ENCODE peak calls at places on chromosomes 2 and 18, in nine cellular contexts. T is upper lobe of right lung, E is neural crest cell, J is OCI-LY7, C is tibial nerve, R is WTC11, S is GM23338, G is WERI-Rb-1, Z is retinal pigment epithelial cell. O is an unnamed sample.

GRCh38 chr2:28991462-28991861 is 10.4 kb downstream of the TOGARAM2 start:
- DNase-seq in G (no peak), R (no peak), T (no peak), S (no peak), Z (no peak), E (no peak), J (no peak), C (no peak), O (no peak)

GRCh38 chr2:102753563-102754159 is 8.2 kb upstream of the TMEM182 start:
- DNase-seq in Z (no peak), S (peak), C (peak), R (no peak), G (peak), E (peak), J (peak), T (no peak), O (peak)

GRCh38 chr2:75453696-75454095 is 107.0 kb downstream of the EVA1A start:
- DNase-seq in J (no peak), Z (no peak), E (no peak), R (no peak), G (no peak), T (no peak), C (no peak), S (no peak), O (no peak)

GRCh38 chr2:134648547-134648946 is 70.3 kb downstream of the TMEM163 start:
- DNase-seq in S (no peak), G (no peak), T (no peak), J (no peak), C (no peak), E (no peak), R (no peak), Z (no peak), O (no peak)

GRCh38 chr18:46623541-46623940 is 33.5 kb downstream of the LOXHD1 start:
- DNase-seq in T (no peak), G (no peak), R (no peak), S (no peak), J (no peak), E (no peak), C (no peak), Z (no peak), O (peak)

GRCh38 chr18:904135-905090 is at the start of gene ADCYAP1:
- DNase-seq in R (peak), E (no peak), T (no peak), C (no peak), Z (no peak), J (no peak), G (peak), S (peak), O (no peak)

GRCh38 chr2:198712485-198712884 is 745.3 kb downstream of the SATB2 start:
- DNase-seq in S (peak), R (no peak), G (no peak), T (no peak), E (no peak), C (no peak), J (no peak), Z (no peak), O (no peak)

GRCh38 chr18:79380816-79381806 is 14.6 kb upstream of the NFATC1 start:
- DNase-seq in T (peak), C (peak), E (peak), R (peak), J (peak), Z (no peak), G (peak), S (peak), O (peak)

GRCh38 chr2:147551331-147551730 is 293.5 kb upstream of the ACVR2A start:
- DNase-seq in T (no peak), G (no peak), R (no peak), Z (no peak), J (no peak), S (no peak), C (no peak), E (no peak), O (no peak)

GRCh38 chr2:234091883-234092282 is 41.4 kb downstream of the SPP2 start:
- DNase-seq in E (no peak), Z (no peak), S (no peak), R (no peak), C (no peak), G (no peak), J (no peak), T (no peak), O (no peak)

GRCh38 chr18:13219576-13219975 is 1.0 kb downstream of the LDLRAD4 start:
- DNase-seq in Z (no peak), E (no peak), C (no peak), G (no peak), S (no peak), J (no peak), T (no peak), R (no peak), O (no peak)

GRCh38 chr18:79545255-79545654 is 134.3 kb upstream of the CTDP1 start:
- DNase-seq in T (peak), G (no peak), C (no peak), R (no peak), J (no peak), S (no peak), E (no peak), Z (no peak), O (no peak)

GRCh38 chr2:232633413-232634318 is at the start of gene EFHD1:
- DNase-seq in C (peak), G (peak), E (peak), R (peak), J (no peak), S (peak), T (peak), Z (no peak), O (peak)

GRCh38 chr2:151947524-151948165 is 119.4 kb upstream of the ARL5A start:
- DNase-seq in C (no peak), R (peak), E (no peak), T (peak), S (no peak), G (no peak), J (no peak), Z (peak), O (no peak)

GRCh38 chr2:46988230-46988629 is 72.6 kb upstream of the MCFD2 start:
- DNase-seq in G (no peak), C (no peak), J (no peak), Z (no peak), S (no peak), T (no peak), E (no peak), R (no peak), O (no peak)

GRCh38 chr18:22169011-22169888 is at the start of gene GATA6:
- DNase-seq in T (peak), Z (peak), J (no peak), R (peak), E (peak), C (peak), G (peak), S (peak), O (peak)

GRCh38 chr2:29655391-29656086 is 265.8 kb downstream of the ALK start:
- DNase-seq in S (no peak), C (no peak), Z (no peak), E (no peak), T (no peak), G (no peak), R (no peak), J (no peak), O (no peak)

GRCh38 chr18:36672437-36673344 is 156.1 kb downstream of the TPGS2 start:
- DNase-seq in J (peak), Z (no peak), T (peak), E (no peak), R (no peak), G (no peak), C (no peak), S (no peak), O (no peak)

GRCh38 chr2:179932786-179933185 is 71.4 kb upstream of the ZNF385B start:
- DNase-seq in C (no peak), Z (no peak), G (no peak), E (no peak), J (no peak), T (peak), S (no peak), R (no peak), O (no peak)

GRCh38 chr2:77954931-77955330 is 432.8 kb upstream of the LRRTM4 start:
- DNase-seq in E (no peak), Z (no peak), J (no peak), S (no peak), C (no peak), R (no peak), T (no peak), G (no peak), O (no peak)

GRCh38 chr2:33810046-33810835 is 211.1 kb upstream of the FAM98A start:
- DNase-seq in R (no peak), T (no peak), J (no peak), G (no peak), C (no peak), S (no peak), Z (no peak), E (no peak), O (no peak)

GRCh38 chr18:61333746-61334490 is 688 bp downstream of the CDH20 start:
- DNase-seq in G (peak), E (peak), C (no peak), S (peak), T (no peak), R (peak), Z (no peak), J (no peak), O (no peak)

GRCh38 chr2:437772-438393 is 150.0 kb upstream of the ALKAL2 start:
- DNase-seq in S (peak), J (peak), C (no peak), E (no peak), R (no peak), T (no peak), Z (no peak), G (peak), O (peak)

GRCh38 chr2:28359222-28360065 is 33.2 kb upstream of the FOSL2 start:
- DNase-seq in E (no peak), T (no peak), J (peak), Z (no peak), R (no peak), S (no peak), G (no peak), C (no peak), O (peak)

GRCh38 chr18:48293954-48294893 is 115.0 kb downstream of the ZBTB7C start:
- DNase-seq in G (peak), C (no peak), E (no peak), R (no peak), S (no peak), Z (no peak), J (no peak), T (peak), O (no peak)

DNA sequence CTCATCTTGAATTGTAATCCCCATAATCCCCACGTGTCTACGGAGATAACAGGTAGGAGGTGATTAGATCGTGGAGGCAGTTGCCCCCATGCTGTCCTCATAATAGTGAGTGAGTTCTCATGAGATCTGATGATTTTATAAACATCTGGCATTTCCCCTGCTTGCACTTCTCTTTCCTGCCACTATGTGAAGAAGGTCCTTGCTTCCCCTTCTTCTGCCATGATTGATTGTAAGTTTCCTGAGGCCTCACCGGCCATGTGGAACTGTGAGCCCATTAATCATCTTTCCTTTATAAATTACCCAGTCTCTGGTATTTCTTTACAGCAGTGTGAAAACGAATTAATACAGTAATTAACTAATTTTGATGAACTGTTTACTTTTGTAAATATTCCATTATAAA is 582.5 kb downstream of the TSN start:
- DNase-seq in R (no peak), C (no peak), E (no peak), T (no peak), S (no peak), Z (no peak), G (no peak), J (no peak), O (no peak)
- TF ChIP-seq CTCF in R (no peak), C (no peak), E (peak), T (no peak), S (peak), Z (no peak), G (peak), J (peak), O (no peak)

GRCh38 chr2:223944166-223944703 is 900 bp downstream of the WDFY1 start:
- DNase-seq in T (peak), S (peak), R (peak), E (peak), J (no peak), G (peak), C (peak), Z (no peak), O (peak)
- TF ChIP-seq CTCF in T (no peak), S (no peak), R (no peak), E (no peak), J (no peak), G (no peak), C (no peak), Z (no peak), O (no peak)

DNA sequence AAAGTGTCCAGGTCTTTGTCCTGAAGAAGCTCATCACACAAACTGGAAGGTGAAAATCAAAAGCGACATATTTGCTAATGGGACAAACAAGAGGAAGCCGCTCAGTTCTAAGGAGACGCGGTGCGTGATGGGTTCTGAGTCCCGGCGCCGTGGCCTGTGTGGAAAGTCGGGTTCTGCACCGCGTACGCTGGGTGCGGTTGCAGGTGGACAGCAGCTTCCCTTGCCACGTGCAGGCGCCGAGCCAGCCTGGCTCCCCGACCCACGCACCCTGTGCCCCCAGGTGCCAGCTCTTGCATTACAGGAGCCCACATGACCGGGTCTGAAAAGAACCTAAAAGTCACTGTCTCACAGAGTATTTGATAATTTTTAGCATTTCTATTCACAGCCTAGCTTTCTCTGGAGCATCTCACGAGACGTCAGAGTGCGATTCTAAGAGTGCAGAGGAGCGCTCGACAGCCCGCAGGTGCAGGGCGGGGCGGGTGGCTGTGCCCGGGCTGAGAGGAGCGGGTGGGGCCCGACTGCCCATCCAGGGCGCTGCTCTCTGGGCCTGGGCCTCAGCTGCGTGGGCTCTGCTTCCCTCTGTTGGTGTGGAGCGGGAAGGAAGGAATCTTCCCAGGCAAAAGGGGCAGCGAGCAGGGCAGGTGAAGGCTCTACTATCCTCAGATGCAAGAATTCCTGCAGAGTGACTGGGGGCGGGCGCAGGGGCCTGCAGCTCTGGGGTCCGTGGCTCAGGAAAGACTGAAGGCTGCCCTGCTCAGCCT is 39.4 kb downstream of the MYT1L start:
- DNase-seq in E (peak), G (peak), Z (no peak), T (no peak), J (no peak), S (peak), R (peak), C (no peak), O (no peak)
- TF ChIP-seq CTCF in E (peak), G (peak), Z (no peak), T (peak), J (no peak), S (peak), R (peak), C (peak), O (no peak)

DNA sequence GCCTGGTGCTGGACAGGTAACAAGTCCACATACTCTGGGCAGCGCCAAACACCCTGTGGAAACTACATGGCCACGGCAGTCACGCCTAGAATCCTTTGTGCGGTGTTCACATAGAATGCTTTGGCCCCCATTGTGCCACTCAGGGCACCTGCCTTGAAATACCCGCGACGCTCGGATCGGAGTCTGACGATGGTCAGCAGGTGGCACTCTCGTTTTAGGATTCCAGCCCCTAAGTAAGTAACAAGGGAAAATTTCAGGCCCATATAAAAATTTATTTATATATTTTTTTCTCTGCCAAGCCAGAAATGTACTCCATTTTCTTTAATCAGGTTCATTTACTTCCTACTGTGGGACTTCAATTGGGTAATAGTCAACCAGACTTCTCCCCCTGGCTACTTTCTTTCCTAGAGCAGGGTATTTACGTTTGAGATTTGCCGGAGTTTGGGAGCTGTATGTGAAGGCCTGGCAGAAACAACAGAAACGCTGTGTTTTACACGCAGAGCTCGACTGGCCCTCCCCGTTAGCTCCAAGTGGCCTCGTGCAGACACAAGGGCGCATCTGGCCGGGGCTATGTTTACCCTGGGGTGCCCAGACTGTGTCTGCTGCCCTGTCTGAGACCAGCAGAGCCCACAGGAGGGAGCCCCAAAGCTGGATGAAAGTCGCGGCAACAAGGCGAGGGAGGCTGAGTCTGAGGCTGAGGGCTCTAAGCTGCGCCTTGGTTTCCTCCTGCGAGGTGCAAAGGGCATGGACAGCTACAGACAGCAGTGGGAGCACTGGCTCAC is 41.6 kb downstream of the LRRC30 start:
- DNase-seq in T (peak), Z (no peak), C (peak), G (peak), R (peak), J (no peak), S (peak), E (peak), O (peak)
- TF ChIP-seq CTCF in T (peak), Z (peak), C (peak), G (peak), R (no peak), J (peak), S (peak), E (peak), O (no peak)

GRCh38 chr18:25279961-25280360 is 72.0 kb downstream of the ZNF521 start:
- DNase-seq in R (no peak), Z (no peak), T (no peak), S (no peak), G (no peak), J (no peak), C (no peak), E (no peak), O (no peak)
- TF ChIP-seq CTCF in R (no peak), Z (no peak), T (no peak), S (no peak), G (no peak), J (no peak), C (no peak), E (no peak), O (no peak)

GRCh38 chr18:24413148-24413547 is 13.3 kb upstream of the IMPACT start:
- DNase-seq in G (peak), Z (no peak), C (no peak), J (no peak), R (peak), S (peak), E (no peak), T (no peak), O (no peak)
- TF ChIP-seq CTCF in G (peak), Z (peak), C (peak), J (no peak), R (no peak), S (peak), E (no peak), T (no peak), O (no peak)

DNA sequence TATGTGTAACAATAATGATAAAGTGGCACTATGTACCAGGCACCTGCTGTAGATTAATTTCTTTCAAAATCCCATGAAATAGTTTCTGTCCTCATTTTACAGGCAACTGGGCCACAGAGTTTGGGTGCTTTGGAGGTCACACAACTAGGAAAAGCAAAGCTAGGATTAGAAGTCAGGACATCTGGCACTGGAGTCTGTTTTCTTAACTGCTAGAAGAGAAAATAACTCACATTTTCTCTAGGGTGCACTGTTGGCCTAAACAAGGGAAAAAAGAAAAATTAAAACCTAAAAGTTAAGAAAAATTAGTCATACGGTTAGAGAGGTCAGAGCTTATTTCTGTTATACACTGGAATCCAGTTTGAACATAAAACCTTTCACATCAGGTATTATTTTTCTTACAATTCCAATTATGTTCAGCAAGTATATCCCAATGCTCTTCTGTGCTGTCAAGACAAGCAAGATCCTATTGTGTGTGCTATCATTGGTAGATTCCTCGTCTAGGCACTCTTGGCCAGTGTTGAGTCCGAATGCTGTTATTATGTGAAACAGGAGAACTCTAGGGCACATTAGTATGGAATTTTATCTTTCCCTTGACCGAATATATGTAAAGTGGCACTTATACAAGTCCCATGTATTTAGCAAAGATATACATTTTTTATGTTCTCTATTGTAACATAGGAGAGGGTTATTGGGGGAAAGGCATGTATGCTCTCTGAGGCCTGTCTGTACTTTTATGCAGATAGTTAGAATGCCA is 1.5 kb upstream of the OSGEPL1 start:
- DNase-seq in G (peak), J (peak), E (no peak), S (peak), C (no peak), Z (no peak), T (no peak), R (no peak), O (no peak)
- TF ChIP-seq CTCF in G (no peak), J (peak), E (no peak), S (no peak), C (no peak), Z (no peak), T (no peak), R (no peak), O (no peak)

GRCh38 chr2:65637061-65637460 is 204.7 kb upstream of the SPRED2 start:
- DNase-seq in J (no peak), E (no peak), T (no peak), G (no peak), S (no peak), C (no peak), R (no peak), Z (no peak), O (no peak)

GRCh38 chr2:65636024-65636423 is 203.6 kb upstream of the SPRED2 start:
- DNase-seq in R (no peak), T (no peak), Z (no peak), E (no peak), C (no peak), G (no peak), S (no peak), J (no peak), O (no peak)

GRCh38 chr2:65640793-65641103 is 208.3 kb upstream of the SPRED2 start:
- DNase-seq in J (no peak), S (no peak), T (no peak), E (no peak), R (no peak), C (no peak), Z (no peak), G (no peak), O (no peak)

GRCh38 chr2:65639156-65639876 is 206.9 kb upstream of the SPRED2 start:
- DNase-seq in J (no peak), T (no peak), G (no peak), R (no peak), C (no peak), E (no peak), S (no peak), Z (no peak), O (no peak)

GRCh38 chr2:65638438-65638837 is 206.0 kb upstream of the SPRED2 start:
- DNase-seq in S (peak), R (no peak), G (no peak), T (no peak), E (no peak), Z (no peak), J (no peak), C (no peak), O (no peak)
- TF ChIP-seq CTCF in S (peak), R (no peak), G (peak), T (no peak), E (peak), Z (peak), J (peak), C (no peak), O (no peak)

GRCh38 chr2:1708476-1709334 is 35.6 kb downstream of the PXDN start:
- DNase-seq in T (peak), E (no peak), C (no peak), G (no peak), S (no peak), J (no peak), Z (no peak), R (no peak), O (no peak)
- TF ChIP-seq CTCF in T (no peak), E (no peak), C (no peak), G (no peak), S (no peak), J (no peak), Z (no peak), R (no peak), O (no peak)

GRCh38 chr2:23164173-23164572 is 220.8 kb upstream of the KLHL29 start:
- DNase-seq in C (no peak), J (no peak), Z (no peak), S (no peak), G (no peak), R (no peak), E (no peak), T (no peak), O (no peak)
- TF ChIP-seq CTCF in C (no peak), J (no peak), Z (no peak), S (no peak), G (no peak), R (no peak), E (no peak), T (no peak), O (no peak)